ENCODE peak calls at places on chromosomes 7 and 10, in five cellular contexts. One of them, this sample, is unnamed.

GRCh38 chr7:104327963-104328307 is 468 bp upstream of the LHFPL3 start:
- DNase-seq in Calu3: no peak
- DNase-seq in GM20000: no peak
- DNase-seq in right atrium auricular region: no peak
- DNase-seq in fibroblast of lung: no peak
- DNase-seq in this sample: no peak

GRCh38 chr7:801940-802364 is 30.3 kb upstream of the SUN1 start:
- DNase-seq in Calu3: no peak
- DNase-seq in GM20000: no peak
- DNase-seq in right atrium auricular region: no peak
- DNase-seq in fibroblast of lung: no peak
- DNase-seq in this sample: no peak

GRCh38 chr10:23693398-23693797 is 254.5 kb downstream of the OTUD1 start:
- DNase-seq in Calu3: peak; percentile 25
- DNase-seq in GM20000: no peak
- DNase-seq in right atrium auricular region: no peak
- DNase-seq in fibroblast of lung: no peak
- DNase-seq in this sample: peak; percentile 67

GRCh38 chr7:131649003-131649541 is 92.6 kb upstream of the PODXL start:
- DNase-seq in Calu3: no peak
- DNase-seq in GM20000: no peak
- DNase-seq in right atrium auricular region: no peak
- DNase-seq in fibroblast of lung: no peak
- DNase-seq in this sample: no peak

GRCh38 chr10:97318772-97319651 is at the start of gene FRAT1:
- DNase-seq in Calu3: peak; percentile 83
- DNase-seq in GM20000: peak; percentile 86
- DNase-seq in right atrium auricular region: peak; percentile 92
- DNase-seq in fibroblast of lung: peak; percentile 92
- DNase-seq in this sample: peak; percentile 88

GRCh38 chr10:43407148-43407575 is 1.8 kb downstream of the HNRNPF start:
- DNase-seq in Calu3: peak; percentile 55
- DNase-seq in GM20000: peak; percentile 78
- DNase-seq in right atrium auricular region: no peak
- DNase-seq in fibroblast of lung: no peak
- DNase-seq in this sample: peak; percentile 68

GRCh38 chr7:7274782-7275181 is 92.4 kb downstream of the C1GALT1 start:
- DNase-seq in Calu3: no peak
- DNase-seq in GM20000: no peak
- DNase-seq in right atrium auricular region: no peak
- DNase-seq in fibroblast of lung: peak; percentile 52
- DNase-seq in this sample: no peak

GRCh38 chr10:98269435-98269912 is 1.5 kb upstream of the LOXL4 start:
- DNase-seq in Calu3: peak; percentile 87
- DNase-seq in GM20000: no peak
- DNase-seq in right atrium auricular region: peak; percentile 84
- DNase-seq in fibroblast of lung: peak; percentile 69
- DNase-seq in this sample: no peak

GRCh38 chr10:114856544-114857287 is 35.1 kb downstream of the FHIP2A start:
- DNase-seq in Calu3: no peak
- DNase-seq in GM20000: no peak
- DNase-seq in right atrium auricular region: no peak
- DNase-seq in fibroblast of lung: peak; percentile 65
- DNase-seq in this sample: no peak

GRCh38 chr7:80279760-80280159 is 145.1 kb downstream of the GNAI1 start:
- DNase-seq in Calu3: no peak
- DNase-seq in GM20000: no peak
- DNase-seq in right atrium auricular region: no peak
- DNase-seq in fibroblast of lung: peak; percentile 15
- DNase-seq in this sample: no peak

GRCh38 chr7:127976056-127976455 is 55.2 kb downstream of the LRRC4 start:
- DNase-seq in Calu3: peak; percentile 30
- DNase-seq in GM20000: no peak
- DNase-seq in right atrium auricular region: no peak
- DNase-seq in fibroblast of lung: peak; percentile 23
- DNase-seq in this sample: peak; percentile 13

GRCh38 chr7:101696-102376 is 90.5 kb upstream of the FAM20C start:
- DNase-seq in Calu3: no peak
- DNase-seq in GM20000: no peak
- DNase-seq in right atrium auricular region: no peak
- DNase-seq in fibroblast of lung: peak; percentile 33
- DNase-seq in this sample: no peak

GRCh38 chr10:127694580-127695193 is 42.3 kb upstream of the FOXI2 start:
- DNase-seq in Calu3: peak; percentile 61
- DNase-seq in GM20000: peak; percentile 31
- DNase-seq in right atrium auricular region: no peak
- DNase-seq in fibroblast of lung: no peak
- DNase-seq in this sample: peak; percentile 58

GRCh38 chr10:11298116-11298515 is 280.4 kb downstream of the CELF2 start:
- DNase-seq in Calu3: no peak
- DNase-seq in GM20000: no peak
- DNase-seq in right atrium auricular region: no peak
- DNase-seq in fibroblast of lung: peak; percentile 28
- DNase-seq in this sample: no peak

GRCh38 chr7:101236292-101236691 is 1.3 kb downstream of the CLDN15 start:
- DNase-seq in Calu3: no peak
- DNase-seq in GM20000: no peak
- DNase-seq in right atrium auricular region: no peak
- DNase-seq in fibroblast of lung: no peak
- DNase-seq in this sample: no peak

GRCh38 chr10:86654411-86655172 is at the start of gene OPN4:
- DNase-seq in Calu3: no peak
- DNase-seq in GM20000: no peak
- DNase-seq in right atrium auricular region: no peak
- DNase-seq in fibroblast of lung: no peak
- DNase-seq in this sample: no peak

GRCh38 chr10:72564596-72564995 is 61.3 kb downstream of the MICU1 start:
- DNase-seq in Calu3: no peak
- DNase-seq in GM20000: no peak
- DNase-seq in right atrium auricular region: no peak
- DNase-seq in fibroblast of lung: peak; percentile 11
- DNase-seq in this sample: no peak

GRCh38 chr7:157423348-157423747 is 86.5 kb downstream of the DNAJB6 start:
- DNase-seq in Calu3: no peak
- DNase-seq in GM20000: no peak
- DNase-seq in right atrium auricular region: no peak
- DNase-seq in fibroblast of lung: no peak
- DNase-seq in this sample: no peak

GRCh38 chr7:129493555-129493954 is 8.8 kb upstream of the SMKR1 start:
- DNase-seq in Calu3: no peak
- DNase-seq in GM20000: no peak
- DNase-seq in right atrium auricular region: no peak
- DNase-seq in fibroblast of lung: peak; percentile 38
- DNase-seq in this sample: no peak

GRCh38 chr10:4242561-4243035 is 457.6 kb upstream of the KLF6 start:
- DNase-seq in Calu3: no peak
- DNase-seq in GM20000: no peak
- DNase-seq in right atrium auricular region: no peak
- DNase-seq in fibroblast of lung: peak; percentile 90
- DNase-seq in this sample: no peak

GRCh38 chr7:70171369-70171768 is 573.1 kb downstream of the AUTS2 start:
- DNase-seq in Calu3: no peak
- DNase-seq in GM20000: no peak
- DNase-seq in right atrium auricular region: no peak
- DNase-seq in fibroblast of lung: no peak
- DNase-seq in this sample: no peak

GRCh38 chr7:69599879-69600764 is 1.8 kb downstream of the AUTS2 start:
- DNase-seq in Calu3: no peak
- DNase-seq in GM20000: peak; percentile 51
- DNase-seq in right atrium auricular region: no peak
- DNase-seq in fibroblast of lung: peak; percentile 23
- DNase-seq in this sample: no peak

GRCh38 chr10:52769966-52770365 is 2.6 kb downstream of the MBL2 start:
- DNase-seq in Calu3: no peak
- DNase-seq in GM20000: no peak
- DNase-seq in right atrium auricular region: no peak
- DNase-seq in fibroblast of lung: no peak
- DNase-seq in this sample: no peak

GRCh38 chr10:69407621-69408301 is 9.0 kb downstream of the TACR2 start:
- DNase-seq in Calu3: peak; percentile 44
- DNase-seq in GM20000: peak; percentile 50
- DNase-seq in right atrium auricular region: no peak
- DNase-seq in fibroblast of lung: no peak
- DNase-seq in this sample: no peak

GRCh38 chr7:74103219-74103772 is 19.7 kb downstream of the LIMK1 start:
- DNase-seq in Calu3: no peak
- DNase-seq in GM20000: no peak
- DNase-seq in right atrium auricular region: no peak
- DNase-seq in fibroblast of lung: no peak
- DNase-seq in this sample: no peak

GRCh38 chr7:149866817-149867447 is 6.8 kb upstream of the ATP6V0E2 start:
- DNase-seq in Calu3: no peak
- DNase-seq in GM20000: no peak
- DNase-seq in right atrium auricular region: no peak
- DNase-seq in fibroblast of lung: peak; percentile 70
- DNase-seq in this sample: no peak

GRCh38 chr10:112716924-112717348 is 233.1 kb upstream of the TCF7L2 start:
- DNase-seq in Calu3: no peak
- DNase-seq in GM20000: no peak
- DNase-seq in right atrium auricular region: no peak
- DNase-seq in fibroblast of lung: peak; percentile 82
- DNase-seq in this sample: no peak

GRCh38 chr10:89119651-89120050 is 87.5 kb downstream of the CH25H start:
- DNase-seq in Calu3: no peak
- DNase-seq in GM20000: no peak
- DNase-seq in right atrium auricular region: no peak
- DNase-seq in fibroblast of lung: no peak
- DNase-seq in this sample: no peak

GRCh38 chr10:42801135-42801534 is 18.5 kb downstream of the BMS1 start:
- DNase-seq in Calu3: no peak
- DNase-seq in GM20000: no peak
- DNase-seq in right atrium auricular region: no peak
- DNase-seq in fibroblast of lung: no peak
- DNase-seq in this sample: no peak

GRCh38 chr7:54985405-54986360 is 33.1 kb upstream of the EGFR start:
- DNase-seq in Calu3: no peak
- DNase-seq in GM20000: no peak
- DNase-seq in right atrium auricular region: no peak
- DNase-seq in fibroblast of lung: peak; percentile 59
- DNase-seq in this sample: no peak

DNA sequence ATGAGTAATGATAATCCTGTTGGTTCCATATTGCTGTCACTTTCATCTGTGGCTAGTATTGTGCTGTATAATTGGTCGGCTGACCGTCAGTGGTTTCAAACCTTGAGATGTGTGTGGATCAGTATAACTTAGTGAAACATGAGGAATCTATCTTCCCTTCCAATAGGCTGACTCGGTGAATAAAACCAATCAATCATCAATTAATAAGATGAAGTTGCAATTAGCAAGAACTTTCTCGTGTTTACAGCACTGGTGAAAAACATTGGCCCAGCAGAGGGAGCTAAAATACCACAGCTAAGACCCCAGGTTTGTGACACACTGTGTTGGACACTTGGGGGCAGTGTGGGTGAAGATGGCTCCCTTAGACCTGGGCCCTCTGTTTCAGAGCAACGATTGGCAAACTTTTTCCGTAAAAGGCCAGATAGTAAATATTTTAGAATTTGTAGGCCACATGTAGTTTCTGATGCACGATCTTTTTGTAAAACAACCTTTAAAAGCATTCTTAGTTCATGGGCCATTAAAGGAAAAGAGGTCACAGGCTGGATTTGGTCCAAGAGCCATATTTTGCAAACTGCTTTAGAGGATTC is 47.8 kb downstream of the STRA8 start:
- DNase-seq in Calu3: peak; percentile 85
- DNase-seq in GM20000: peak; percentile 86
- DNase-seq in right atrium auricular region: peak; percentile 84
- DNase-seq in fibroblast of lung: peak; percentile 91
- DNase-seq in this sample: peak; percentile 83
- TF ChIP-seq CTCF in Calu3: peak; percentile 93
- TF ChIP-seq CTCF in GM20000: peak; percentile 95
- TF ChIP-seq CTCF in right atrium auricular region: peak; percentile 85
- TF ChIP-seq CTCF in fibroblast of lung: peak; percentile 99
- TF ChIP-seq CTCF in this sample: peak; percentile 89

GRCh38 chr7:155862516-155863257 is 50.4 kb upstream of the SHH start:
- DNase-seq in Calu3: peak; percentile 35
- DNase-seq in GM20000: no peak
- DNase-seq in right atrium auricular region: no peak
- DNase-seq in fibroblast of lung: no peak
- DNase-seq in this sample: no peak
- TF ChIP-seq CTCF in Calu3: peak; percentile 85
- TF ChIP-seq CTCF in GM20000: no peak
- TF ChIP-seq CTCF in right atrium auricular region: no peak
- TF ChIP-seq CTCF in fibroblast of lung: peak; percentile 5
- TF ChIP-seq CTCF in this sample: no peak

DNA sequence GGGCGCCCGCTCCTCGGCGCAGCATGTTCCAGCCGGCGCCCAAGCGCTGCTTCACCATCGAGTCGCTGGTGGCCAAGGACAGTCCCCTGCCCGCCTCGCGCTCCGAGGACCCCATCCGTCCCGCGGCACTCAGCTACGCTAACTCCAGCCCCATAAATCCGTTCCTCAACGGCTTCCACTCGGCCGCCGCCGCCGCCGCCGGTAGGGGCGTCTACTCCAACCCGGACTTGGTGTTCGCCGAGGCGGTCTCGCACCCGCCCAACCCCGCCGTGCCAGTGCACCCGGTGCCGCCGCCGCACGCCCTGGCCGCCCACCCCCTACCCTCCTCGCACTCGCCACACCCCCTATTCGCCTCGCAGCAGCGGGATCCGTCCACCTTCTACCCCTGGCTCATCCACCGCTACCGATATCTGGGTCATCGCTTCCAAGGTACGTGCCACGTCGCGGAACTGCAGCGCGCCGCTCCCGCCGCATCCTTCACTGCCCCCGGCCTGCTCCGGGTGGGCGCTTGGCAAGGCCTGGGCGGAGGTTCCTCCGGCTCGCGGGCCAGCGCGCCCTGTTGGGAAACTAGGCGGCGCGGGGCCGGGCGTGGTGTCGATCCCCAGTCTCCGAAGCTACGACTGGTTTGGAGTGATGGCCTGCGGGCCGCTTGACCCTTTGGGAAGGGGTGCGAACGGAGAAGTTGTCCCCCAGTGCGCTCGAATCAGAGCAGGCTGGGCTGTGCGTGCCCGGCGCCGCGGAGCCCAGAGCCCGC is 876 bp downstream of the EMX2 start:
- DNase-seq in Calu3: peak; percentile 15
- DNase-seq in GM20000: peak; percentile 54
- DNase-seq in right atrium auricular region: no peak
- DNase-seq in fibroblast of lung: no peak
- DNase-seq in this sample: peak; percentile 60
- TF ChIP-seq CTCF in Calu3: no peak
- TF ChIP-seq CTCF in GM20000: no peak
- TF ChIP-seq CTCF in right atrium auricular region: no peak
- TF ChIP-seq CTCF in fibroblast of lung: no peak
- TF ChIP-seq CTCF in this sample: no peak

GRCh38 chr10:30834636-30835035 is 197.0 kb downstream of the ZNF438 start:
- DNase-seq in Calu3: no peak
- DNase-seq in GM20000: no peak
- DNase-seq in right atrium auricular region: no peak
- DNase-seq in fibroblast of lung: no peak
- DNase-seq in this sample: no peak

GRCh38 chr10:30831876-30832726 is 199.6 kb downstream of the ZNF438 start:
- DNase-seq in Calu3: no peak
- DNase-seq in GM20000: no peak
- DNase-seq in right atrium auricular region: no peak
- DNase-seq in fibroblast of lung: no peak
- DNase-seq in this sample: no peak

GRCh38 chr10:30834143-30834542 is 197.5 kb downstream of the ZNF438 start:
- DNase-seq in Calu3: no peak
- DNase-seq in GM20000: no peak
- DNase-seq in right atrium auricular region: no peak
- DNase-seq in fibroblast of lung: no peak
- DNase-seq in this sample: no peak

GRCh38 chr10:30832727-30833624 is 198.7 kb downstream of the ZNF438 start:
- DNase-seq in Calu3: no peak
- DNase-seq in GM20000: no peak
- DNase-seq in right atrium auricular region: no peak
- DNase-seq in fibroblast of lung: no peak
- DNase-seq in this sample: no peak

GRCh38 chr10:30833625-30833970 is 198.1 kb downstream of the ZNF438 start:
- DNase-seq in Calu3: no peak
- DNase-seq in GM20000: no peak
- DNase-seq in right atrium auricular region: no peak
- DNase-seq in fibroblast of lung: no peak
- DNase-seq in this sample: no peak
- TF ChIP-seq CTCF in Calu3: no peak
- TF ChIP-seq CTCF in GM20000: no peak
- TF ChIP-seq CTCF in right atrium auricular region: no peak
- TF ChIP-seq CTCF in fibroblast of lung: no peak
- TF ChIP-seq CTCF in this sample: peak; percentile 18

This sample was measured in endothelial cell.